ENCODE peak calls at places on chromosomes 16 and 17, in five cellular contexts. One of them, this sample, is unnamed.

GRCh38 chr16:72848759-72849664 is 198.9 kb downstream of the ZFHX3 start:
- DNase-seq in CD8-positive, alpha-beta memory T cell: no peak
- DNase-seq in stomach: peak; percentile 92
- DNase-seq in lung: peak; percentile 88
- DNase-seq in posterior vena cava: peak; percentile 96
- DNase-seq in this sample: peak; percentile 84

GRCh38 chr17:19978803-19979202 is 1.2 kb upstream of the AKAP10 start:
- DNase-seq in CD8-positive, alpha-beta memory T cell: no peak
- DNase-seq in stomach: no peak
- DNase-seq in lung: no peak
- DNase-seq in posterior vena cava: no peak
- DNase-seq in this sample: no peak

GRCh38 chr17:58229881-58230280 is 8.5 kb upstream of the LPO start:
- DNase-seq in CD8-positive, alpha-beta memory T cell: no peak
- DNase-seq in stomach: no peak
- DNase-seq in lung: no peak
- DNase-seq in posterior vena cava: no peak
- DNase-seq in this sample: no peak

GRCh38 chr17:63573634-63574033 is 23.4 kb downstream of the DCAF7 start:
- DNase-seq in CD8-positive, alpha-beta memory T cell: no peak
- DNase-seq in stomach: no peak
- DNase-seq in lung: no peak
- DNase-seq in posterior vena cava: no peak
- DNase-seq in this sample: no peak

GRCh38 chr16:69083306-69083941 is 22.0 kb upstream of the HAS3 start:
- DNase-seq in CD8-positive, alpha-beta memory T cell: no peak
- DNase-seq in stomach: no peak
- DNase-seq in lung: no peak
- DNase-seq in posterior vena cava: no peak
- DNase-seq in this sample: no peak

GRCh38 chr16:85554791-85555548 is 58.2 kb upstream of the GSE1 start:
- DNase-seq in CD8-positive, alpha-beta memory T cell: peak; percentile 53
- DNase-seq in stomach: peak; percentile 60
- DNase-seq in lung: peak; percentile 64
- DNase-seq in posterior vena cava: peak; percentile 92
- DNase-seq in this sample: peak; percentile 66

GRCh38 chr16:66399930-66400329 is 27.2 kb upstream of the BEAN1 start:
- DNase-seq in CD8-positive, alpha-beta memory T cell: no peak
- DNase-seq in stomach: no peak
- DNase-seq in lung: no peak
- DNase-seq in posterior vena cava: no peak
- DNase-seq in this sample: no peak

GRCh38 chr17:75350029-75350428 is 55.4 kb downstream of the GRB2 start:
- DNase-seq in CD8-positive, alpha-beta memory T cell: no peak
- DNase-seq in stomach: no peak
- DNase-seq in lung: no peak
- DNase-seq in posterior vena cava: no peak
- DNase-seq in this sample: no peak

GRCh38 chr17:29857823-29858222 is 72.2 kb downstream of the SSH2 start:
- DNase-seq in CD8-positive, alpha-beta memory T cell: no peak
- DNase-seq in stomach: no peak
- DNase-seq in lung: no peak
- DNase-seq in posterior vena cava: no peak
- DNase-seq in this sample: no peak

GRCh38 chr17:65664296-65664695 is 102.8 kb upstream of the AXIN2 start:
- DNase-seq in CD8-positive, alpha-beta memory T cell: no peak
- DNase-seq in stomach: no peak
- DNase-seq in lung: no peak
- DNase-seq in posterior vena cava: no peak
- DNase-seq in this sample: peak; percentile 39

GRCh38 chr16:53695070-53695469 is 8.6 kb downstream of the RPGRIP1L start:
- DNase-seq in CD8-positive, alpha-beta memory T cell: no peak
- DNase-seq in stomach: no peak
- DNase-seq in lung: no peak
- DNase-seq in posterior vena cava: no peak
- DNase-seq in this sample: peak; percentile 39

GRCh38 chr17:50204431-50204830 is 3.0 kb upstream of the COL1A1 start:
- DNase-seq in CD8-positive, alpha-beta memory T cell: no peak
- DNase-seq in stomach: no peak
- DNase-seq in lung: no peak
- DNase-seq in posterior vena cava: peak; percentile 74
- DNase-seq in this sample: no peak

GRCh38 chr16:66604376-66605176 is at the start of gene CMTM3:
- DNase-seq in CD8-positive, alpha-beta memory T cell: peak; percentile 55
- DNase-seq in stomach: peak; percentile 59
- DNase-seq in lung: peak; percentile 58
- DNase-seq in posterior vena cava: peak; percentile 91
- DNase-seq in this sample: peak; percentile 72

GRCh38 chr17:42818379-42818778 is 5.7 kb downstream of the BECN1 start:
- DNase-seq in CD8-positive, alpha-beta memory T cell: no peak
- DNase-seq in stomach: no peak
- DNase-seq in lung: no peak
- DNase-seq in posterior vena cava: no peak
- DNase-seq in this sample: no peak

GRCh38 chr16:58027341-58028167 is 2.0 kb downstream of the MMP15 start:
- DNase-seq in CD8-positive, alpha-beta memory T cell: no peak
- DNase-seq in stomach: peak; percentile 71
- DNase-seq in lung: peak; percentile 46
- DNase-seq in posterior vena cava: no peak
- DNase-seq in this sample: peak; percentile 22

GRCh38 chr17:75011788-75012319 is 616 bp upstream of the MRPL58 start:
- DNase-seq in CD8-positive, alpha-beta memory T cell: no peak
- DNase-seq in stomach: peak; percentile 75
- DNase-seq in lung: peak; percentile 51
- DNase-seq in posterior vena cava: no peak
- DNase-seq in this sample: peak; percentile 89

GRCh38 chr17:59373879-59374495 is 42.5 kb downstream of the YPEL2 start:
- DNase-seq in CD8-positive, alpha-beta memory T cell: no peak
- DNase-seq in stomach: no peak
- DNase-seq in lung: no peak
- DNase-seq in posterior vena cava: no peak
- DNase-seq in this sample: peak; percentile 98

GRCh38 chr17:15262291-15263205 is 2.6 kb downstream of the PMP22 start:
- DNase-seq in CD8-positive, alpha-beta memory T cell: no peak
- DNase-seq in stomach: peak; percentile 63
- DNase-seq in lung: peak; percentile 77
- DNase-seq in posterior vena cava: peak; percentile 98
- DNase-seq in this sample: peak; percentile 82

GRCh38 chr16:85834741-85835140 is 35.2 kb downstream of the COX4I1 start:
- DNase-seq in CD8-positive, alpha-beta memory T cell: no peak
- DNase-seq in stomach: no peak
- DNase-seq in lung: no peak
- DNase-seq in posterior vena cava: peak; percentile 24
- DNase-seq in this sample: no peak

GRCh38 chr17:81388612-81389367 is 6.5 kb upstream of the BAHCC1 start:
- DNase-seq in CD8-positive, alpha-beta memory T cell: no peak
- DNase-seq in stomach: no peak
- DNase-seq in lung: no peak
- DNase-seq in posterior vena cava: no peak
- DNase-seq in this sample: no peak

GRCh38 chr17:11454096-11454495 is 144.2 kb upstream of the DNAH9 start:
- DNase-seq in CD8-positive, alpha-beta memory T cell: no peak
- DNase-seq in stomach: no peak
- DNase-seq in lung: no peak
- DNase-seq in posterior vena cava: no peak
- DNase-seq in this sample: no peak

GRCh38 chr17:17298108-17298507 is 5.1 kb upstream of the NT5M start:
- DNase-seq in CD8-positive, alpha-beta memory T cell: no peak
- DNase-seq in stomach: no peak
- DNase-seq in lung: no peak
- DNase-seq in posterior vena cava: no peak
- DNase-seq in this sample: no peak

GRCh38 chr16:50386819-50387218 is 18.0 kb upstream of the BRD7 start:
- DNase-seq in CD8-positive, alpha-beta memory T cell: no peak
- DNase-seq in stomach: no peak
- DNase-seq in lung: no peak
- DNase-seq in posterior vena cava: no peak
- DNase-seq in this sample: no peak

GRCh38 chr16:12120331-12120981 is 143.9 kb downstream of the SNX29 start:
- DNase-seq in CD8-positive, alpha-beta memory T cell: no peak
- DNase-seq in stomach: no peak
- DNase-seq in lung: no peak
- DNase-seq in posterior vena cava: peak; percentile 82
- DNase-seq in this sample: peak; percentile 72

GRCh38 chr17:38604479-38605229 is 1.1 kb downstream of the SRCIN1 start:
- DNase-seq in CD8-positive, alpha-beta memory T cell: no peak
- DNase-seq in stomach: no peak
- DNase-seq in lung: no peak
- DNase-seq in posterior vena cava: no peak
- DNase-seq in this sample: no peak

GRCh38 chr17:29079887-29080286 is 36.9 kb downstream of the PIPOX start:
- DNase-seq in CD8-positive, alpha-beta memory T cell: no peak
- DNase-seq in stomach: no peak
- DNase-seq in lung: no peak
- DNase-seq in posterior vena cava: no peak
- DNase-seq in this sample: no peak

GRCh38 chr16:27230562-27230991 is 27.3 kb downstream of the KDM8 start:
- DNase-seq in CD8-positive, alpha-beta memory T cell: peak; percentile 64
- DNase-seq in stomach: peak; percentile 76
- DNase-seq in lung: no peak
- DNase-seq in posterior vena cava: peak; percentile 76
- DNase-seq in this sample: no peak

GRCh38 chr17:78473951-78474630 is 95.6 kb downstream of the PGS1 start:
- DNase-seq in CD8-positive, alpha-beta memory T cell: no peak
- DNase-seq in stomach: no peak
- DNase-seq in lung: no peak
- DNase-seq in posterior vena cava: no peak
- DNase-seq in this sample: no peak

GRCh38 chr17:10616502-10617119 is 40.5 kb downstream of the MYH3 start:
- DNase-seq in CD8-positive, alpha-beta memory T cell: peak; percentile 51
- DNase-seq in stomach: peak; percentile 85
- DNase-seq in lung: peak; percentile 77
- DNase-seq in posterior vena cava: peak; percentile 92
- DNase-seq in this sample: peak; percentile 78

GRCh38 chr16:86516618-86517003 is 6.3 kb downstream of the FOXF1 start:
- DNase-seq in CD8-positive, alpha-beta memory T cell: no peak
- DNase-seq in stomach: no peak
- DNase-seq in lung: no peak
- DNase-seq in posterior vena cava: no peak
- DNase-seq in this sample: peak; percentile 78

GRCh38 chr17:17191346-17191792 is 14.8 kb downstream of the PLD6 start:
- DNase-seq in CD8-positive, alpha-beta memory T cell: no peak
- DNase-seq in stomach: no peak
- DNase-seq in lung: no peak
- DNase-seq in posterior vena cava: no peak
- DNase-seq in this sample: peak; percentile 69

GRCh38 chr16:69376393-69377059 is 9.3 kb downstream of the TERF2 start:
- DNase-seq in CD8-positive, alpha-beta memory T cell: no peak
- DNase-seq in stomach: no peak
- DNase-seq in lung: no peak
- DNase-seq in posterior vena cava: no peak
- DNase-seq in this sample: no peak

GRCh38 chr17:57557793-57558681 is 187.1 kb downstream of the CCDC182 start:
- DNase-seq in CD8-positive, alpha-beta memory T cell: no peak
- DNase-seq in stomach: no peak
- DNase-seq in lung: peak; percentile 35
- DNase-seq in posterior vena cava: no peak
- DNase-seq in this sample: peak; percentile 91

GRCh38 chr16:80254970-80255369 is 285.8 kb upstream of the DYNLRB2 start:
- DNase-seq in CD8-positive, alpha-beta memory T cell: no peak
- DNase-seq in stomach: no peak
- DNase-seq in lung: no peak
- DNase-seq in posterior vena cava: no peak
- DNase-seq in this sample: no peak

GRCh38 chr16:15907863-15908478 is 19.6 kb upstream of the CEP20 start:
- DNase-seq in CD8-positive, alpha-beta memory T cell: no peak
- DNase-seq in stomach: peak; percentile 35
- DNase-seq in lung: peak; percentile 31
- DNase-seq in posterior vena cava: peak; percentile 26
- DNase-seq in this sample: peak; percentile 56

GRCh38 chr16:30350134-30350871 is 4.8 kb downstream of the CD2BP2 start:
- DNase-seq in CD8-positive, alpha-beta memory T cell: no peak
- DNase-seq in stomach: no peak
- DNase-seq in lung: no peak
- DNase-seq in posterior vena cava: peak; percentile 4
- DNase-seq in this sample: no peak

GRCh38 chr17:4635823-4636375 is 5.6 kb downstream of the ALOX15 start:
- DNase-seq in CD8-positive, alpha-beta memory T cell: no peak
- DNase-seq in stomach: no peak
- DNase-seq in lung: no peak
- DNase-seq in posterior vena cava: peak; percentile 76
- DNase-seq in this sample: no peak

GRCh38 chr16:46658925-46659324 is 30.1 kb downstream of the VPS35 start:
- DNase-seq in CD8-positive, alpha-beta memory T cell: no peak
- DNase-seq in stomach: no peak
- DNase-seq in lung: peak; percentile 56
- DNase-seq in posterior vena cava: no peak
- DNase-seq in this sample: peak; percentile 43

GRCh38 chr17:79022507-79022991 is 1.4 kb upstream of the C1QTNF1 start:
- DNase-seq in CD8-positive, alpha-beta memory T cell: no peak
- DNase-seq in stomach: peak; percentile 63
- DNase-seq in lung: no peak
- DNase-seq in posterior vena cava: peak; percentile 96
- DNase-seq in this sample: peak; percentile 44

GRCh38 chr16:48629531-48629930 is 19.6 kb upstream of the N4BP1 start:
- DNase-seq in CD8-positive, alpha-beta memory T cell: no peak
- DNase-seq in stomach: peak; percentile 18
- DNase-seq in lung: no peak
- DNase-seq in posterior vena cava: no peak
- DNase-seq in this sample: no peak

This sample was measured in choroid plexus epithelial cell.